ENCODE peak calls at places on chromosomes 1 and 21, in four cellular contexts. One of them, this sample, is unnamed.

GRCh38 chr21:38277501-38278111 is 20.8 kb downstream of the KCNJ15 start:
- DNase-seq in K562: no peak
- DNase-seq in SK-N-SH: no peak
- DNase-seq in HepG2: no peak
- DNase-seq in this sample: no peak

GRCh38 chr1:230575886-230576477 is 66.3 kb upstream of the COG2 start:
- DNase-seq in K562: no peak
- DNase-seq in SK-N-SH: no peak
- DNase-seq in HepG2: no peak
- DNase-seq in this sample: no peak

GRCh38 chr21:22535630-22536029 is 1537.4 kb downstream of the NCAM2 start:
- DNase-seq in K562: no peak
- DNase-seq in SK-N-SH: no peak
- DNase-seq in HepG2: no peak
- DNase-seq in this sample: no peak

GRCh38 chr1:234234199-234234598 is 139.1 kb upstream of the COA6 start:
- DNase-seq in K562: no peak
- DNase-seq in SK-N-SH: no peak
- DNase-seq in HepG2: no peak
- DNase-seq in this sample: no peak

GRCh38 chr21:33539612-33540011 is 2.3 kb downstream of the GART start:
- DNase-seq in K562: no peak
- DNase-seq in SK-N-SH: no peak
- DNase-seq in HepG2: no peak
- DNase-seq in this sample: no peak

GRCh38 chr1:82423174-82423815 is 622.6 kb downstream of the ADGRL2 start:
- DNase-seq in K562: no peak
- DNase-seq in SK-N-SH: no peak
- DNase-seq in HepG2: no peak
- DNase-seq in this sample: no peak

GRCh38 chr1:91948501-91949355 is 473 bp upstream of the BRDT start:
- DNase-seq in K562: peak
- DNase-seq in SK-N-SH: no peak
- DNase-seq in HepG2: no peak
- DNase-seq in this sample: no peak

GRCh38 chr1:115429242-115429641 is 91.2 kb upstream of the NGF start:
- DNase-seq in K562: no peak
- DNase-seq in SK-N-SH: no peak
- DNase-seq in HepG2: no peak
- DNase-seq in this sample: no peak

GRCh38 chr1:87279966-87280535 is 48.6 kb upstream of the LMO4 start:
- DNase-seq in K562: no peak
- DNase-seq in SK-N-SH: no peak
- DNase-seq in HepG2: no peak
- DNase-seq in this sample: no peak

GRCh38 chr21:46188226-46189212 is 4.3 kb upstream of the SPATC1L start:
- DNase-seq in K562: peak
- DNase-seq in SK-N-SH: peak
- DNase-seq in HepG2: peak
- DNase-seq in this sample: no peak

GRCh38 chr21:15000076-15000475 is 64.7 kb downstream of the NRIP1 start:
- DNase-seq in K562: no peak
- DNase-seq in SK-N-SH: no peak
- DNase-seq in HepG2: no peak
- DNase-seq in this sample: no peak

GRCh38 chr1:94183197-94183815 is 54.1 kb downstream of the ARHGAP29 start:
- DNase-seq in K562: no peak
- DNase-seq in SK-N-SH: no peak
- DNase-seq in HepG2: no peak
- DNase-seq in this sample: no peak

GRCh38 chr1:212775241-212775640 is 16.3 kb downstream of the NSL1 start:
- DNase-seq in K562: no peak
- DNase-seq in SK-N-SH: no peak
- DNase-seq in HepG2: no peak
- DNase-seq in this sample: no peak

GRCh38 chr1:28913786-28914227 is 562 bp upstream of the EPB41 start:
- DNase-seq in K562: no peak
- DNase-seq in SK-N-SH: no peak
- DNase-seq in HepG2: no peak
- DNase-seq in this sample: no peak

GRCh38 chr1:63807063-63807462 is 33.2 kb downstream of the ROR1 start:
- DNase-seq in K562: no peak
- DNase-seq in SK-N-SH: no peak
- DNase-seq in HepG2: no peak
- DNase-seq in this sample: no peak

GRCh38 chr1:156014829-156015228 is 5.9 kb downstream of the SSR2 start:
- DNase-seq in K562: no peak
- DNase-seq in SK-N-SH: no peak
- DNase-seq in HepG2: no peak
- DNase-seq in this sample: no peak

GRCh38 chr1:33348194-33348593 is 27.3 kb upstream of the A3GALT2 start:
- DNase-seq in K562: no peak
- DNase-seq in SK-N-SH: no peak
- DNase-seq in HepG2: no peak
- DNase-seq in this sample: no peak

GRCh38 chr1:157438236-157439012 is 113.9 kb downstream of the FCRL5 start:
- DNase-seq in K562: no peak
- DNase-seq in SK-N-SH: no peak
- DNase-seq in HepG2: no peak
- DNase-seq in this sample: no peak

GRCh38 chr1:178768423-178768822 is 43.4 kb downstream of the RALGPS2 start:
- DNase-seq in K562: peak
- DNase-seq in SK-N-SH: peak
- DNase-seq in HepG2: peak
- DNase-seq in this sample: no peak

GRCh38 chr1:26022994-26023393 is 1.4 kb downstream of the EXTL1 start:
- DNase-seq in K562: no peak
- DNase-seq in SK-N-SH: no peak
- DNase-seq in HepG2: no peak
- DNase-seq in this sample: no peak

GRCh38 chr1:66357478-66358197 is 176.3 kb upstream of the SGIP1 start:
- DNase-seq in K562: no peak
- DNase-seq in SK-N-SH: no peak
- DNase-seq in HepG2: no peak
- DNase-seq in this sample: no peak

GRCh38 chr1:64019818-64020217 is 183.6 kb upstream of the UBE2U start:
- DNase-seq in K562: no peak
- DNase-seq in SK-N-SH: no peak
- DNase-seq in HepG2: no peak
- DNase-seq in this sample: no peak

GRCh38 chr1:78958711-78959110 is 47.8 kb downstream of the ADGRL4 start:
- DNase-seq in K562: no peak
- DNase-seq in SK-N-SH: no peak
- DNase-seq in HepG2: no peak
- DNase-seq in this sample: no peak

GRCh38 chr21:45536301-45537081 is 5.7 kb downstream of the SLC19A1 start:
- DNase-seq in K562: no peak
- DNase-seq in SK-N-SH: no peak
- DNase-seq in HepG2: no peak
- DNase-seq in this sample: peak

GRCh38 chr1:171998711-171999110 is 157.4 kb downstream of the DNM3 start:
- DNase-seq in K562: no peak
- DNase-seq in SK-N-SH: no peak
- DNase-seq in HepG2: no peak
- DNase-seq in this sample: no peak

GRCh38 chr1:166156674-166157073 is 10.1 kb downstream of the FAM78B start:
- DNase-seq in K562: no peak
- DNase-seq in SK-N-SH: no peak
- DNase-seq in HepG2: no peak
- DNase-seq in this sample: no peak

GRCh38 chr1:91054780-91055481 is 33.1 kb upstream of the ZNF644 start:
- DNase-seq in K562: no peak
- DNase-seq in SK-N-SH: no peak
- DNase-seq in HepG2: no peak
- DNase-seq in this sample: no peak

GRCh38 chr1:74693473-74693872 is 19.9 kb upstream of the ERICH3 start:
- DNase-seq in K562: no peak
- DNase-seq in SK-N-SH: no peak
- DNase-seq in HepG2: peak
- DNase-seq in this sample: no peak

GRCh38 chr1:159877695-159878444 is 15.4 kb upstream of the VSIG8 start:
- DNase-seq in K562: no peak
- DNase-seq in SK-N-SH: no peak
- DNase-seq in HepG2: no peak
- DNase-seq in this sample: no peak

GRCh38 chr21:37527103-37527502 is 160.5 kb downstream of the DYRK1A start:
- DNase-seq in K562: no peak
- DNase-seq in SK-N-SH: no peak
- DNase-seq in HepG2: no peak
- DNase-seq in this sample: no peak

GRCh38 chr1:119564548-119564947 is 57.5 kb downstream of the HSD3B1 start:
- DNase-seq in K562: no peak
- DNase-seq in SK-N-SH: no peak
- DNase-seq in HepG2: no peak
- DNase-seq in this sample: no peak

GRCh38 chr1:114701931-114702330 is 6.6 kb upstream of the AMPD1 start:
- DNase-seq in K562: no peak
- DNase-seq in SK-N-SH: no peak
- DNase-seq in HepG2: no peak
- DNase-seq in this sample: no peak

GRCh38 chr21:40466893-40467483 is 380.0 kb downstream of the DSCAM start:
- DNase-seq in K562: no peak
- DNase-seq in SK-N-SH: peak
- DNase-seq in HepG2: no peak
- DNase-seq in this sample: no peak

DNA sequence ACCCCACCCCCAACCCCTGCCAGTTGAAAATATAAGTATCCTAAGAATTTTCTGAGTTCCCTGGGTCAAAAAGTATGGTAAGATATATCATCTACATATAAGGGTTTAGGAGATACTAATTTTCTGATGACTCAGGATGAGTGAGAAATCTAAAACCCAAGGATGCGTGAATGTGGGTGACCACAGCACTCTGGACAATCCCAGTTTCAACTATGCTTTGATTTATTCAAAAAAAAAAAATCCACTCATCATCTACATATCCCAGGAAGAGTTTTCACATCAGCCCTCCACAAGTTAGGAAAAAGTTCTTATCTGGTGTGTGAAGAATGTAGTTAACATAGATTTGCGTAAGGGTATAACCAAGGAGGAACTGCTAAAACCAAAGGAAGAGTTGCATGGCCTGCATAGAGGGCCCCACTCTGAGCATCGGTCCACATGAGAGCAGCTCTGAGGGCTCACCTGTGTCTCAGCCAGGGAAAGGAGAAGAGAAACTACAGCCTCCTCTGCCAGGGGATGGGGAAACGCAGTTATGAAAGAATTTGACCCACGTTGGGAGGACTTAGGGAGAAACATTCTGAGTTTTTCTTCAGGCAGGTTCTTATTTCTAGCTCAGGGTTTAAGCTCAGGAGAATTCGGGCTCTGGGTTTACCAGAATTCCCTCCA is 18.8 kb downstream of the LAMB3 start:
- DNase-seq in K562: no peak
- DNase-seq in SK-N-SH: no peak
- DNase-seq in HepG2: no peak
- DNase-seq in this sample: no peak
- TF ChIP-seq FOXJ3 in K562: no peak
- TF ChIP-seq FOXJ3 in SK-N-SH: no peak
- TF ChIP-seq FOXJ3 in HepG2: no peak
- TF ChIP-seq FOXJ3 in this sample: no peak

DNA sequence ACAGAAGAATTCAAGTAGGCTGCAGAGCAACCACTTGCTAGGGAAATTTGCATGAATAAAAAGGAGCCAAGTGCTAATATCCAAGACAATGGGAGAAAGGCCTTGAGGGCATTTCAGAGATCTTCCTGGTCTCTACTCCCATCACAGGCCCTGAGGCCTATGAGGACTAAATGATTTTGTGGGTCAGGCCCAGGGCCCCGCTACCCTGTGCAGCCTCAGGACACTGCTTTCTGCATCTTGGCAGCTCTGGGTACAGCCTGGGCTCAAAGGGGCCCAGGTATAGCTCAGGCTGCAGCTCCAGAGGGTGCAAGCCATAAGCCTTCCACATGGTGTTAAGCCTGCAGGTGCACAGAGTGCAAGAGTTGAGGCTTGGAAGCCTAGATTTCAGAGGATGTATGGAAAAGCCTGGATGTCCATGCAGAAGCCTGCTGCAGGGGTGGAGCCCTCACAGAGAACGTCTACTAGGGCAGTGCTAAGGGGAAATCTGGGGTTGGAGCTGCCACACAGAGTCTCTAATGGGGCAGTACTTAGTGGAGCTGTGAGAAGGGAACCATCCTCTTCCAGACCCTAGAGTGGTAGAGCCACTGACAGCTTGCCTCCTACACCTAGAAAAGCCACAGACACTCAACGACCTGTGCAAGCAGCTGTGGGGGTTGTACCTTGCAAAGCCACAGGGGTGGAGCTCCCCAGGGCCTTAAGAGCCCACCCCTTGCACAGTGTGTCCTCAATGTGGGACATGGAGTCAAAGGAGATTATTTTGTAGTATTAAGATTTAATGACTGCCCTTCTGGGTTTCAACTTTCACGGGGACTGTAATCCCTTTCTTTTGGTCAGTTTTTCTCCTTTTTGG is 13.7 kb upstream of the ACTRT2 start:
- DNase-seq in K562: no peak
- DNase-seq in SK-N-SH: no peak
- DNase-seq in HepG2: no peak
- DNase-seq in this sample: no peak
- TF ChIP-seq FOXJ3 in K562: no peak
- TF ChIP-seq FOXJ3 in SK-N-SH: no peak
- TF ChIP-seq FOXJ3 in HepG2: no peak
- TF ChIP-seq FOXJ3 in this sample: no peak

GRCh38 chr1:50704126-50704525 is 255.9 kb downstream of the FAF1 start:
- DNase-seq in K562: peak
- DNase-seq in SK-N-SH: peak
- DNase-seq in HepG2: peak
- DNase-seq in this sample: no peak
- TF ChIP-seq FOXJ3 in K562: no peak
- TF ChIP-seq FOXJ3 in SK-N-SH: no peak
- TF ChIP-seq FOXJ3 in HepG2: no peak
- TF ChIP-seq FOXJ3 in this sample: no peak

GRCh38 chr1:180584869-180585268 is 26.1 kb downstream of the OVAAL start:
- DNase-seq in K562: no peak
- DNase-seq in SK-N-SH: no peak
- DNase-seq in HepG2: peak
- DNase-seq in this sample: no peak

GRCh38 chr1:180581635-180582039 is 22.9 kb downstream of the OVAAL start:
- DNase-seq in K562: no peak
- DNase-seq in SK-N-SH: no peak
- DNase-seq in HepG2: no peak
- DNase-seq in this sample: no peak

GRCh38 chr1:180588121-180588520 is 29.4 kb downstream of the OVAAL start:
- DNase-seq in K562: no peak
- DNase-seq in SK-N-SH: no peak
- DNase-seq in HepG2: no peak
- DNase-seq in this sample: no peak

GRCh38 chr1:180586671-180587155 is 27.9 kb downstream of the OVAAL start:
- DNase-seq in K562: no peak
- DNase-seq in SK-N-SH: no peak
- DNase-seq in HepG2: peak
- DNase-seq in this sample: no peak

GRCh38 chr1:180585994-180586359 is 27.2 kb downstream of the OVAAL start:
- DNase-seq in K562: peak
- DNase-seq in SK-N-SH: no peak
- DNase-seq in HepG2: no peak
- DNase-seq in this sample: no peak
- TF ChIP-seq FOXJ3 in K562: no peak
- TF ChIP-seq FOXJ3 in SK-N-SH: no peak
- TF ChIP-seq FOXJ3 in HepG2: no peak
- TF ChIP-seq FOXJ3 in this sample: no peak

GRCh38 chr1:47688161-47688560 is 250.3 kb downstream of the FOXD2 start:
- DNase-seq in K562: no peak
- DNase-seq in SK-N-SH: no peak
- DNase-seq in HepG2: no peak
- DNase-seq in this sample: no peak
- TF ChIP-seq FOXJ3 in K562: no peak
- TF ChIP-seq FOXJ3 in SK-N-SH: no peak
- TF ChIP-seq FOXJ3 in HepG2: no peak
- TF ChIP-seq FOXJ3 in this sample: no peak